ENCODE peak calls at places on chromosomes 1 and 21, in five cellular contexts. O, K, L, I and D are unnamed samples.

GRCh38 chr1:103106426-103107321 is 1.6 kb downstream of the COL11A1 start:
- DNase-seq in O (peak; percentile 36), K (no peak), L (no peak), I (peak; percentile 86), D (peak; percentile 93)

GRCh38 chr1:25992689-25993146 is 5.1 kb downstream of the PAFAH2 start:
- DNase-seq in O (no peak), K (no peak), L (no peak), I (no peak), D (no peak)

GRCh38 chr1:41626616-41627375 is 142.3 kb upstream of the EDN2 start:
- DNase-seq in O (peak; percentile 93), K (no peak), L (no peak), I (peak; percentile 77), D (no peak)

GRCh38 chr1:24910751-24911650 is 19.1 kb downstream of the RUNX3 start:
- DNase-seq in O (no peak), K (no peak), L (peak; percentile 65), I (no peak), D (peak; percentile 72)

GRCh38 chr1:192243721-192244120 is 73.1 kb upstream of the RGS21 start:
- DNase-seq in O (peak; percentile 24), K (no peak), L (no peak), I (peak; percentile 9), D (peak; percentile 29)

GRCh38 chr1:94048413-94049164 is 72.4 kb downstream of the ABCA4 start:
- DNase-seq in O (no peak), K (no peak), L (no peak), I (no peak), D (peak; percentile 79)

GRCh38 chr1:26281971-26282693 is 2.2 kb downstream of the SH3BGRL3 start:
- DNase-seq in O (no peak), K (no peak), L (peak; percentile 11), I (no peak), D (no peak)

GRCh38 chr1:83033682-83034081 is 965.2 kb downstream of the TTLL7 start:
- DNase-seq in O (peak; percentile 46), K (no peak), L (no peak), I (peak; percentile 49), D (peak; percentile 32)

GRCh38 chr1:107689157-107689556 is 275.8 kb downstream of the VAV3 start:
- DNase-seq in O (peak; percentile 75), K (no peak), L (no peak), I (no peak), D (no peak)

GRCh38 chr21:29496337-29496736 is 197.6 kb downstream of the BACH1 start:
- DNase-seq in O (no peak), K (no peak), L (no peak), I (no peak), D (peak; percentile 27)

GRCh38 chr21:45872902-45873301 is 108.7 kb upstream of the COL6A1 start:
- DNase-seq in O (no peak), K (no peak), L (no peak), I (no peak), D (no peak)

GRCh38 chr1:184210048-184210447 is 158.5 kb downstream of the TSEN15 start:
- DNase-seq in O (no peak), K (no peak), L (no peak), I (peak; percentile 36), D (peak; percentile 39)

GRCh38 chr1:112533029-112533428 is 24.3 kb downstream of the WNT2B start:
- DNase-seq in O (no peak), K (no peak), L (no peak), I (peak; percentile 85), D (peak; percentile 84)

GRCh38 chr1:48595613-48596012 is 123.6 kb upstream of the SPATA6 start:
- DNase-seq in O (no peak), K (no peak), L (no peak), I (no peak), D (no peak)

GRCh38 chr21:15301736-15302135 is 236.9 kb upstream of the NRIP1 start:
- DNase-seq in O (peak; percentile 40), K (no peak), L (no peak), I (no peak), D (no peak)

GRCh38 chr1:152448095-152448494 is 34.0 kb upstream of the CRNN start:
- DNase-seq in O (no peak), K (no peak), L (no peak), I (no peak), D (no peak)

GRCh38 chr1:169236880-169237279 is 130.4 kb downstream of the ATP1B1 start:
- DNase-seq in O (peak; percentile 67), K (no peak), L (no peak), I (no peak), D (no peak)

GRCh38 chr1:47449702-47450552 is 12.1 kb downstream of the FOXD2 start:
- DNase-seq in O (no peak), K (no peak), L (peak; percentile 40), I (no peak), D (peak; percentile 10)

GRCh38 chr1:170010443-170010842 is 64.1 kb downstream of the KIFAP3 start:
- DNase-seq in O (no peak), K (no peak), L (peak; percentile 14), I (peak; percentile 52), D (peak; percentile 78)

GRCh38 chr1:226199971-226200370 is 13.4 kb upstream of the ACBD3 start:
- DNase-seq in O (no peak), K (no peak), L (no peak), I (no peak), D (no peak)

GRCh38 chr1:94125551-94126514 is 4.9 kb upstream of the ABCA4 start:
- DNase-seq in O (peak; percentile 20), K (no peak), L (no peak), I (no peak), D (peak; percentile 49)

GRCh38 chr1:77281491-77282186 is at the start of gene AK5:
- DNase-seq in O (peak; percentile 43), K (no peak), L (no peak), I (peak; percentile 61), D (peak; percentile 38)

GRCh38 chr1:55723001-55723400 is 507.8 kb upstream of the USP24 start:
- DNase-seq in O (no peak), K (no peak), L (no peak), I (no peak), D (peak; percentile 46)

GRCh38 chr1:15507278-15507677 is 16.7 kb downstream of the CASP9 start:
- DNase-seq in O (no peak), K (no peak), L (no peak), I (no peak), D (no peak)

GRCh38 chr1:227886993-227887696 is 60.6 kb downstream of the WNT9A start:
- DNase-seq in O (no peak), K (no peak), L (peak; percentile 62), I (peak; percentile 20), D (peak; percentile 64)

GRCh38 chr1:76669146-76669545 is 198.1 kb upstream of the ST6GALNAC5 start:
- DNase-seq in O (no peak), K (no peak), L (no peak), I (no peak), D (no peak)

GRCh38 chr1:36306210-36306901 is at the start of gene SH3D21:
- DNase-seq in O (peak; percentile 69), K (no peak), L (peak; percentile 82), I (peak; percentile 39), D (peak; percentile 31)

GRCh38 chr1:182615468-182616129 is 11.4 kb upstream of the RGS16 start:
- DNase-seq in O (no peak), K (peak; percentile 70), L (no peak), I (peak; percentile 20), D (peak; percentile 40)

GRCh38 chr1:151705739-151706463 is 10.7 kb downstream of the CELF3 start:
- DNase-seq in O (no peak), K (no peak), L (peak; percentile 48), I (no peak), D (no peak)

GRCh38 chr1:178993559-178993958 is 32.1 kb upstream of the FAM20B start:
- DNase-seq in O (no peak), K (no peak), L (no peak), I (no peak), D (no peak)

GRCh38 chr1:185719021-185719420 is 15.2 kb upstream of the HMCN1 start:
- DNase-seq in O (peak; percentile 98), K (no peak), L (no peak), I (peak; percentile 93), D (peak; percentile 85)

GRCh38 chr1:147837845-147838363 is 64.7 kb upstream of the GJA8 start:
- DNase-seq in O (no peak), K (no peak), L (no peak), I (no peak), D (no peak)

GRCh38 chr1:107171378-107171777 is 30.5 kb downstream of the NTNG1 start:
- DNase-seq in O (no peak), K (peak; percentile 13), L (no peak), I (no peak), D (no peak)

GRCh38 chr21:28805885-28806284 is 186.8 kb downstream of the LTN1 start:
- DNase-seq in O (no peak), K (no peak), L (no peak), I (peak; percentile 83), D (peak; percentile 73)

GRCh38 chr1:204493882-204494280 is 724 bp downstream of the PIK3C2B start:
- DNase-seq in O (no peak), K (peak; percentile 72), L (peak; percentile 89), I (peak; percentile 61), D (peak; percentile 43)

GRCh38 chr1:24297187-24297851 is 21.8 kb upstream of the GRHL3 start:
- DNase-seq in O (no peak), K (no peak), L (no peak), I (no peak), D (no peak)

GRCh38 chr1:207155018-207155417 is 51.0 kb downstream of the C4BPA start:
- DNase-seq in O (no peak), K (no peak), L (no peak), I (no peak), D (no peak)

GRCh38 chr21:39712976-39713375 is 32.0 kb upstream of the IGSF5 start:
- DNase-seq in O (no peak), K (no peak), L (peak; percentile 29), I (no peak), D (no peak)